ENCODE peak calls at places on chromosomes 3 and 15, in eight cellular contexts. One of them, this sample, is unnamed.
A peak's percentile ranks its signal among the peaks of the same experiment; 100 is the strongest.

GRCh38 chr3:42191443-42191747 is 74.6 kb downstream of the CCK start:
- DNase-seq in lung: no peak
- DNase-seq in HEK293T: no peak
- DNase-seq in HT-29: no peak
- DNase-seq in NCI-H345: no peak
- DNase-seq in T-helper 9 cell: no peak
- DNase-seq in NCI-H748 treated with DMSO at 0.1 percent for 48 hours: no peak
- DNase-seq in tibial artery: no peak
- DNase-seq in this sample: no peak

GRCh38 chr15:78405336-78405924 is 32.6 kb upstream of the IREB2 start:
- DNase-seq in T-helper 9 cell: no peak
- DNase-seq in HT-29: no peak
- DNase-seq in HEK293T: no peak
- DNase-seq in NCI-H345: no peak
- DNase-seq in NCI-H748 treated with DMSO at 0.1 percent for 48 hours: no peak
- DNase-seq in tibial artery: no peak
- DNase-seq in lung: no peak
- DNase-seq in this sample: no peak

GRCh38 chr3:158103956-158104338 is 2.3 kb downstream of the SHOX2 start:
- DNase-seq in T-helper 9 cell: no peak
- DNase-seq in NCI-H748 treated with DMSO at 0.1 percent for 48 hours: no peak
- DNase-seq in NCI-H345: no peak
- DNase-seq in lung: no peak
- DNase-seq in tibial artery: peak; percentile 34
- DNase-seq in HT-29: no peak
- DNase-seq in HEK293T: no peak
- DNase-seq in this sample: no peak

GRCh38 chr3:183131735-183132134 is 30.8 kb downstream of the LAMP3 start:
- DNase-seq in tibial artery: no peak
- DNase-seq in NCI-H345: no peak
- DNase-seq in HEK293T: no peak
- DNase-seq in NCI-H748 treated with DMSO at 0.1 percent for 48 hours: no peak
- DNase-seq in lung: no peak
- DNase-seq in HT-29: no peak
- DNase-seq in T-helper 9 cell: no peak
- DNase-seq in this sample: no peak

GRCh38 chr3:144127014-144127413 is 155.4 kb downstream of the DIPK2A start:
- DNase-seq in T-helper 9 cell: no peak
- DNase-seq in tibial artery: no peak
- DNase-seq in NCI-H748 treated with DMSO at 0.1 percent for 48 hours: no peak
- DNase-seq in HEK293T: no peak
- DNase-seq in HT-29: no peak
- DNase-seq in lung: no peak
- DNase-seq in NCI-H345: no peak
- DNase-seq in this sample: no peak

GRCh38 chr3:109081746-109082510 is 36.0 kb downstream of the MORC1 start:
- DNase-seq in NCI-H748 treated with DMSO at 0.1 percent for 48 hours: peak; percentile 3
- DNase-seq in lung: no peak
- DNase-seq in NCI-H345: no peak
- DNase-seq in T-helper 9 cell: no peak
- DNase-seq in tibial artery: no peak
- DNase-seq in HEK293T: peak; percentile 45
- DNase-seq in HT-29: peak; percentile 63
- DNase-seq in this sample: no peak

GRCh38 chr3:179558742-179559364 is 3.9 kb upstream of the ACTL6A start:
- DNase-seq in tibial artery: peak; percentile 55
- DNase-seq in NCI-H345: peak; percentile 76
- DNase-seq in HT-29: peak; percentile 81
- DNase-seq in lung: peak; percentile 63
- DNase-seq in HEK293T: peak; percentile 48
- DNase-seq in NCI-H748 treated with DMSO at 0.1 percent for 48 hours: peak; percentile 43
- DNase-seq in T-helper 9 cell: peak; percentile 21
- DNase-seq in this sample: no peak

GRCh38 chr3:78268716-78269668 is 1229.1 kb downstream of the ROBO2 start:
- DNase-seq in NCI-H345: no peak
- DNase-seq in NCI-H748 treated with DMSO at 0.1 percent for 48 hours: no peak
- DNase-seq in lung: no peak
- DNase-seq in HT-29: no peak
- DNase-seq in T-helper 9 cell: no peak
- DNase-seq in HEK293T: no peak
- DNase-seq in tibial artery: no peak
- DNase-seq in this sample: no peak

GRCh38 chr15:49741721-49742120 is 120.9 kb downstream of the DTWD1 start:
- DNase-seq in NCI-H748 treated with DMSO at 0.1 percent for 48 hours: no peak
- DNase-seq in HT-29: no peak
- DNase-seq in HEK293T: no peak
- DNase-seq in NCI-H345: peak; percentile 24
- DNase-seq in lung: no peak
- DNase-seq in tibial artery: no peak
- DNase-seq in T-helper 9 cell: no peak
- DNase-seq in this sample: no peak

GRCh38 chr3:133452603-133453313 is 52.9 kb downstream of the BFSP2 start:
- DNase-seq in lung: no peak
- DNase-seq in NCI-H748 treated with DMSO at 0.1 percent for 48 hours: no peak
- DNase-seq in NCI-H345: no peak
- DNase-seq in T-helper 9 cell: no peak
- DNase-seq in HEK293T: no peak
- DNase-seq in HT-29: no peak
- DNase-seq in tibial artery: no peak
- DNase-seq in this sample: no peak

GRCh38 chr3:71428841-71429609 is 154.5 kb downstream of the FOXP1 start:
- DNase-seq in HEK293T: peak; percentile 26
- DNase-seq in NCI-H345: peak; percentile 42
- DNase-seq in lung: peak; percentile 40
- DNase-seq in T-helper 9 cell: no peak
- DNase-seq in NCI-H748 treated with DMSO at 0.1 percent for 48 hours: no peak
- DNase-seq in HT-29: no peak
- DNase-seq in tibial artery: peak; percentile 52
- DNase-seq in this sample: no peak

GRCh38 chr3:31407665-31408064 is 125.1 kb upstream of the STT3B start:
- DNase-seq in T-helper 9 cell: no peak
- DNase-seq in NCI-H345: no peak
- DNase-seq in lung: no peak
- DNase-seq in tibial artery: no peak
- DNase-seq in HT-29: no peak
- DNase-seq in NCI-H748 treated with DMSO at 0.1 percent for 48 hours: no peak
- DNase-seq in HEK293T: no peak
- DNase-seq in this sample: no peak

GRCh38 chr15:41940441-41940857 is 31.9 kb downstream of the EHD4 start:
- DNase-seq in lung: no peak
- DNase-seq in tibial artery: no peak
- DNase-seq in T-helper 9 cell: no peak
- DNase-seq in HEK293T: no peak
- DNase-seq in NCI-H748 treated with DMSO at 0.1 percent for 48 hours: no peak
- DNase-seq in HT-29: peak; percentile 62
- DNase-seq in NCI-H345: no peak
- DNase-seq in this sample: no peak

GRCh38 chr3:25378912-25379311 is 49.2 kb upstream of the RARB start:
- DNase-seq in NCI-H748 treated with DMSO at 0.1 percent for 48 hours: no peak
- DNase-seq in HT-29: no peak
- DNase-seq in HEK293T: peak; percentile 23
- DNase-seq in T-helper 9 cell: no peak
- DNase-seq in NCI-H345: no peak
- DNase-seq in lung: no peak
- DNase-seq in tibial artery: no peak
- DNase-seq in this sample: no peak

GRCh38 chr15:100940785-100941379 is 21.7 kb downstream of the LRRK1 start:
- DNase-seq in NCI-H748 treated with DMSO at 0.1 percent for 48 hours: no peak
- DNase-seq in HT-29: no peak
- DNase-seq in tibial artery: no peak
- DNase-seq in HEK293T: no peak
- DNase-seq in lung: no peak
- DNase-seq in NCI-H345: no peak
- DNase-seq in T-helper 9 cell: no peak
- DNase-seq in this sample: no peak

GRCh38 chr3:4988815-4989648 is 9.8 kb downstream of the BHLHE40 start:
- DNase-seq in T-helper 9 cell: no peak
- DNase-seq in HEK293T: no peak
- DNase-seq in tibial artery: peak; percentile 75
- DNase-seq in HT-29: no peak
- DNase-seq in NCI-H345: no peak
- DNase-seq in lung: no peak
- DNase-seq in NCI-H748 treated with DMSO at 0.1 percent for 48 hours: no peak
- DNase-seq in this sample: peak; percentile 89

GRCh38 chr3:111862415-111862814 is 3.4 kb downstream of the PHLDB2 start:
- DNase-seq in tibial artery: no peak
- DNase-seq in HEK293T: no peak
- DNase-seq in NCI-H345: no peak
- DNase-seq in lung: no peak
- DNase-seq in HT-29: no peak
- DNase-seq in T-helper 9 cell: no peak
- DNase-seq in NCI-H748 treated with DMSO at 0.1 percent for 48 hours: no peak
- DNase-seq in this sample: no peak

GRCh38 chr15:28915041-28915810 is 29.5 kb downstream of the APBA2 start:
- DNase-seq in NCI-H748 treated with DMSO at 0.1 percent for 48 hours: no peak
- DNase-seq in HEK293T: no peak
- DNase-seq in lung: no peak
- DNase-seq in NCI-H345: no peak
- DNase-seq in HT-29: no peak
- DNase-seq in tibial artery: no peak
- DNase-seq in T-helper 9 cell: no peak
- DNase-seq in this sample: no peak

GRCh38 chr3:14568269-14568668 is 28.1 kb upstream of the GRIP2 start:
- DNase-seq in NCI-H345: no peak
- DNase-seq in HEK293T: no peak
- DNase-seq in HT-29: no peak
- DNase-seq in T-helper 9 cell: no peak
- DNase-seq in lung: no peak
- DNase-seq in NCI-H748 treated with DMSO at 0.1 percent for 48 hours: no peak
- DNase-seq in tibial artery: no peak
- DNase-seq in this sample: no peak

GRCh38 chr3:8842293-8842692 is 72.9 kb upstream of the OXTR start:
- DNase-seq in T-helper 9 cell: no peak
- DNase-seq in tibial artery: no peak
- DNase-seq in HT-29: no peak
- DNase-seq in NCI-H345: no peak
- DNase-seq in NCI-H748 treated with DMSO at 0.1 percent for 48 hours: no peak
- DNase-seq in lung: no peak
- DNase-seq in HEK293T: no peak
- DNase-seq in this sample: no peak

GRCh38 chr3:43998374-43998840 is 243.3 kb upstream of the TOPAZ1 start:
- DNase-seq in T-helper 9 cell: no peak
- DNase-seq in HT-29: no peak
- DNase-seq in NCI-H345: peak; percentile 31
- DNase-seq in tibial artery: no peak
- DNase-seq in NCI-H748 treated with DMSO at 0.1 percent for 48 hours: no peak
- DNase-seq in lung: no peak
- DNase-seq in HEK293T: no peak
- DNase-seq in this sample: no peak

GRCh38 chr15:40122239-40122638 is 13.6 kb upstream of the BMF start:
- DNase-seq in HT-29: no peak
- DNase-seq in T-helper 9 cell: no peak
- DNase-seq in lung: no peak
- DNase-seq in NCI-H748 treated with DMSO at 0.1 percent for 48 hours: no peak
- DNase-seq in tibial artery: peak; percentile 35
- DNase-seq in HEK293T: no peak
- DNase-seq in NCI-H345: no peak
- DNase-seq in this sample: no peak

GRCh38 chr3:184322731-184323487 is 8.5 kb downstream of the EIF4G1 start:
- DNase-seq in lung: no peak
- DNase-seq in NCI-H748 treated with DMSO at 0.1 percent for 48 hours: no peak
- DNase-seq in NCI-H345: no peak
- DNase-seq in tibial artery: peak; percentile 85
- DNase-seq in HEK293T: no peak
- DNase-seq in T-helper 9 cell: no peak
- DNase-seq in HT-29: no peak
- DNase-seq in this sample: no peak

GRCh38 chr15:67884514-67885225 is 44.8 kb upstream of the RNU6-1 start:
- DNase-seq in T-helper 9 cell: peak; percentile 21
- DNase-seq in HT-29: peak; percentile 96
- DNase-seq in NCI-H345: peak; percentile 59
- DNase-seq in NCI-H748 treated with DMSO at 0.1 percent for 48 hours: no peak
- DNase-seq in tibial artery: peak; percentile 62
- DNase-seq in lung: peak; percentile 84
- DNase-seq in HEK293T: peak; percentile 72
- DNase-seq in this sample: no peak

GRCh38 chr3:85342915-85343314 is 384.1 kb downstream of the CADM2 start:
- DNase-seq in HEK293T: peak; percentile 35
- DNase-seq in HT-29: peak; percentile 5
- DNase-seq in NCI-H748 treated with DMSO at 0.1 percent for 48 hours: peak; percentile 24
- DNase-seq in tibial artery: no peak
- DNase-seq in lung: no peak
- DNase-seq in NCI-H345: peak; percentile 2
- DNase-seq in T-helper 9 cell: no peak
- DNase-seq in this sample: no peak

GRCh38 chr3:29533992-29534391 is 253.1 kb downstream of the RBMS3 start:
- DNase-seq in HEK293T: no peak
- DNase-seq in NCI-H345: no peak
- DNase-seq in tibial artery: no peak
- DNase-seq in NCI-H748 treated with DMSO at 0.1 percent for 48 hours: no peak
- DNase-seq in HT-29: no peak
- DNase-seq in lung: no peak
- DNase-seq in T-helper 9 cell: no peak
- DNase-seq in this sample: no peak

GRCh38 chr15:90956551-90957104 is 1.9 kb downstream of the RCCD1 start:
- DNase-seq in lung: peak; percentile 74
- DNase-seq in NCI-H748 treated with DMSO at 0.1 percent for 48 hours: peak; percentile 4
- DNase-seq in NCI-H345: no peak
- DNase-seq in HT-29: peak; percentile 79
- DNase-seq in HEK293T: no peak
- DNase-seq in tibial artery: peak; percentile 57
- DNase-seq in T-helper 9 cell: peak; percentile 65
- DNase-seq in this sample: no peak

GRCh38 chr15:33852570-33852969 is 115.7 kb upstream of the CHRM5 start:
- DNase-seq in T-helper 9 cell: no peak
- DNase-seq in NCI-H748 treated with DMSO at 0.1 percent for 48 hours: no peak
- DNase-seq in NCI-H345: no peak
- DNase-seq in tibial artery: no peak
- DNase-seq in lung: no peak
- DNase-seq in HEK293T: no peak
- DNase-seq in HT-29: no peak
- DNase-seq in this sample: no peak

GRCh38 chr3:125150525-125151436 is 61.8 kb downstream of the SLC12A8 start:
- DNase-seq in HEK293T: peak; percentile 81
- DNase-seq in tibial artery: no peak
- DNase-seq in HT-29: peak; percentile 83
- DNase-seq in NCI-H748 treated with DMSO at 0.1 percent for 48 hours: peak; percentile 14
- DNase-seq in lung: peak; percentile 60
- DNase-seq in T-helper 9 cell: peak; percentile 21
- DNase-seq in NCI-H345: peak; percentile 1
- DNase-seq in this sample: no peak

GRCh38 chr3:52890735-52891134 is 6.6 kb downstream of the STIMATE start:
- DNase-seq in NCI-H748 treated with DMSO at 0.1 percent for 48 hours: no peak
- DNase-seq in lung: no peak
- DNase-seq in NCI-H345: no peak
- DNase-seq in T-helper 9 cell: no peak
- DNase-seq in HEK293T: no peak
- DNase-seq in HT-29: no peak
- DNase-seq in tibial artery: no peak
- DNase-seq in this sample: no peak

GRCh38 chr3:10417849-10418248 is 87.5 kb downstream of the ATP2B2 start:
- DNase-seq in HT-29: peak; percentile 20
- DNase-seq in NCI-H345: no peak
- DNase-seq in lung: no peak
- DNase-seq in T-helper 9 cell: no peak
- DNase-seq in tibial artery: no peak
- DNase-seq in NCI-H748 treated with DMSO at 0.1 percent for 48 hours: no peak
- DNase-seq in HEK293T: no peak
- DNase-seq in this sample: no peak

GRCh38 chr15:99143655-99144610 is 39.1 kb downstream of the SYNM start:
- DNase-seq in NCI-H345: no peak
- DNase-seq in T-helper 9 cell: no peak
- DNase-seq in HEK293T: no peak
- DNase-seq in tibial artery: peak; percentile 94
- DNase-seq in NCI-H748 treated with DMSO at 0.1 percent for 48 hours: no peak
- DNase-seq in HT-29: no peak
- DNase-seq in lung: peak; percentile 51
- DNase-seq in this sample: no peak

GRCh38 chr3:5022187-5022965 is 43.1 kb downstream of the BHLHE40 start:
- DNase-seq in NCI-H345: no peak
- DNase-seq in T-helper 9 cell: no peak
- DNase-seq in HT-29: no peak
- DNase-seq in HEK293T: no peak
- DNase-seq in NCI-H748 treated with DMSO at 0.1 percent for 48 hours: no peak
- DNase-seq in lung: no peak
- DNase-seq in tibial artery: no peak
- DNase-seq in this sample: no peak

GRCh38 chr15:60120100-60120499 is 116.0 kb downstream of the FOXB1 start:
- DNase-seq in lung: no peak
- DNase-seq in NCI-H345: no peak
- DNase-seq in NCI-H748 treated with DMSO at 0.1 percent for 48 hours: no peak
- DNase-seq in T-helper 9 cell: no peak
- DNase-seq in tibial artery: no peak
- DNase-seq in HEK293T: no peak
- DNase-seq in HT-29: no peak
- DNase-seq in this sample: no peak

This sample was measured in vagina.